ENCODE peak calls at places on chromosomes 7 and 10, in eight cellular contexts. T is heart left ventricle, V is IMR-90, L is transverse colon, B is endothelial cell of umbilical vein, S is ovary, M is suprapubic skin, Q is tibial nerve. I is an unnamed sample.

GRCh38 chr10:32256613-32257437 is 90.1 kb downstream of the EPC1 start:
- DNase-seq in T (peak; percentile 55), V (peak; percentile 37), L (peak; percentile 76), B (peak; percentile 79), S (peak; percentile 77), M (no peak), Q (peak; percentile 58), I (peak; percentile 54)

GRCh38 chr7:105402221-105403095 is 13.7 kb upstream of the SRPK2 start:
- DNase-seq in T (no peak), V (peak; percentile 55), L (no peak), B (no peak), S (no peak), M (no peak), Q (no peak), I (no peak)

GRCh38 chr10:4826788-4827324 is 849 bp downstream of the AKR1E2 start:
- DNase-seq in T (no peak), V (no peak), L (no peak), B (no peak), S (no peak), M (no peak), Q (no peak), I (no peak)

GRCh38 chr10:71753091-71753959 is 20.0 kb downstream of the VSIR start:
- DNase-seq in T (peak; percentile 68), V (no peak), L (peak; percentile 59), B (no peak), S (no peak), M (no peak), Q (no peak), I (no peak)

GRCh38 chr7:149456770-149457421 is 4.0 kb downstream of the ZNF777 start:
- DNase-seq in T (no peak), V (peak; percentile 20), L (no peak), B (no peak), S (no peak), M (no peak), Q (no peak), I (no peak)

GRCh38 chr10:93290661-93291354 is 191.3 kb downstream of the MYOF start:
- DNase-seq in T (no peak), V (no peak), L (no peak), B (no peak), S (no peak), M (no peak), Q (no peak), I (no peak)

GRCh38 chr7:107232568-107233090 is 63.8 kb downstream of the HBP1 start:
- DNase-seq in T (no peak), V (peak; percentile 62), L (no peak), B (no peak), S (no peak), M (no peak), Q (no peak), I (no peak)

GRCh38 chr10:43970018-43970698 is 321.5 kb upstream of the ZNF32 start:
- DNase-seq in T (no peak), V (no peak), L (no peak), B (no peak), S (no peak), M (no peak), Q (no peak), I (no peak)

GRCh38 chr10:121088524-121088923 is 237.4 kb downstream of the WDR11 start:
- DNase-seq in T (no peak), V (no peak), L (peak; percentile 37), B (no peak), S (peak; percentile 54), M (no peak), Q (no peak), I (no peak)

GRCh38 chr7:2281556-2281955 is 32.7 kb downstream of the SNX8 start:
- DNase-seq in T (no peak), V (peak; percentile 55), L (no peak), B (peak; percentile 40), S (peak; percentile 67), M (no peak), Q (no peak), I (no peak)

GRCh38 chr7:141355057-141355456 is 196.2 kb upstream of the AGK start:
- DNase-seq in T (no peak), V (no peak), L (no peak), B (peak; percentile 87), S (no peak), M (no peak), Q (no peak), I (no peak)

GRCh38 chr10:118310822-118311221 is 31.3 kb downstream of the FAM204A start:
- DNase-seq in T (no peak), V (peak; percentile 48), L (no peak), B (no peak), S (no peak), M (no peak), Q (no peak), I (no peak)

GRCh38 chr7:64035388-64035787 is 9.8 kb upstream of the ZNF727 start:
- DNase-seq in T (no peak), V (no peak), L (no peak), B (no peak), S (no peak), M (no peak), Q (no peak), I (no peak)

GRCh38 chr10:22690614-22691431 is 23.6 kb downstream of the PIP4K2A start:
- DNase-seq in T (no peak), V (peak; percentile 28), L (no peak), B (no peak), S (no peak), M (no peak), Q (no peak), I (no peak)

GRCh38 chr7:140053812-140054539 is 8.8 kb downstream of the PARP12 start:
- DNase-seq in T (no peak), V (no peak), L (no peak), B (no peak), S (no peak), M (no peak), Q (no peak), I (no peak)

GRCh38 chr7:135428011-135428410 is 81.9 kb downstream of the CNOT4 start:
- DNase-seq in T (no peak), V (no peak), L (no peak), B (no peak), S (no peak), M (no peak), Q (no peak), I (no peak)

GRCh38 chr7:132398253-132398913 is 177.9 kb downstream of the PLXNA4 start:
- DNase-seq in T (no peak), V (no peak), L (no peak), B (no peak), S (no peak), M (no peak), Q (no peak), I (no peak)

DNA sequence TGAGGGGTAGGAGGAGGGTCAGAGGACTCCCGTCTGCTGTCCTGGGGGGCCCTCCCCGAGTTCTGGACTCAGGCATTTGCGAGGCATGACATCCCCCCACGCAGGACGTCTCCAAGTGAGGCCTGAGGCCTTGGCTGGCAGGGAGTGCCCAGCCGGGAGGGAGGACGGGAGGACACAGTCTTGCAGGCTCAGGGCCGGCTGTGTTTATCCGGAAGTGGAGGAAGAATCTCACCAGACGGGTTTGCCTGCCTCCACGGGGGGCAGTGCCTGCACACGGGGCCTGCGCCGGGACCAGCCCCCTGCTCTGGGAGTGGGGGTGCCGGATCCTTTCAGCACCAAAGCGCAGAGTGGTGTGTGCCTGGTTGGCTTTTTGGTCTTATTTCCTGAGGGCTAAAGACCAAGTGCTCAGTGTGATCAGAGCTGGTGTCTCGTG is 10.9 kb downstream of the PWWP2B start:
- DNase-seq in T (no peak), V (peak; percentile 29), L (peak; percentile 91), B (peak; percentile 49), S (peak; percentile 83), M (no peak), Q (no peak), I (peak; percentile 94)
- TF ChIP-seq POLR2A in T (no peak), V (no peak), L (peak; percentile 76), B (no peak), S (no peak), M (no peak), Q (no peak), I (peak; percentile 64)

DNA sequence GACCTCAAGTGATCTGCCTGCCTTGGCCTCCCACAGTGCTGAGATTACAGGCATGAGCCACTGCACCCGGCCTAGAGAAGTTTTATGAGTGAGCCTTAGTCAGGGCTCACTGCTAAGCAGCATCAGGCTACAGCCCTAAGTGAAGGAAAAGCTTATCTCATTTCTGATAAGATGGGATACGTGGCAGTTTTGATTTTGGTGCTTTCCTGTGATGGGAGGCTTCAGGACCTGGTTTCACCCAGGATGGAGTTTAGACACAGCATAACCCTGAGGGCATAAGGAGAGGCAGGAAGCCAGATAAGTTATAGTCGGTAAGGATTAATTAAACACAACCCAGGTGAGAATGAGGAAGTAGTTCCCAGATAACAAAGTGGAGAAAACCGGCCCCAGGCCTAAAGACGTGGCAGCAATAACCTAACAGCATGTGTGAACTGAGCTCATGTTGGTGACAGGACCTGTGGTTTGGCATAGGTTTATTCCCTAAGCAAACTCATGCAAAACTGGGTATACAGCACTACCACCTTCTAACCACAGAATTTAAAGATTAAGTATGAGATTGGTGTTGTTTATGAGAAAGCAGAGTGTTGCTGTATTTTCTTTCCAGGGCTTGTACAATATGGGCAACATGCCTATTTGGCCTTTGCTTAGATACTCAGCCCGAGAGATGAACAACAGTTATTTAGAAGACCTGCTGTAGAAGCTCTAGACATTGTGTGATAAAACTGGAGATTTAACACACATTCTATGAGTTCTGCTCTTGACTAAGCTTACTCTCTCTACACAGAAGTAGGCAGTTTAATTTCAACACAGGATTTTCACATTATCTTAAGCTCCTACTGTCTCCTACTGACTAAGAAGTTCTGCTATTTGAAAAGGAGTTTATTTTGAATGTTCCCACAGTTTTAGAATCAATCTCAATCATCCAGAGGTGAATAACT is 119.4 kb downstream of the COL28A1 start:
- DNase-seq in T (no peak), V (peak; percentile 45), L (peak; percentile 65), B (no peak), S (no peak), M (no peak), Q (no peak), I (peak; percentile 15)
- H3K27ac ChIP-seq in T (no peak overlapping the region), V (no peak overlapping the region), L (peak overlapping the region; percentile 72), B (no peak overlapping the region), S (no peak overlapping the region), M (no peak overlapping the region), Q (peak overlapping the region; percentile 14), I (no peak overlapping the region)

GRCh38 chr7:81753392-81753791 is 16.5 kb downstream of the HGF start:
- DNase-seq in T (no peak), V (no peak), L (no peak), B (no peak), S (no peak), M (no peak), Q (no peak), I (no peak)
- H3K36me3 ChIP-seq in T (peaks cover 19% of the 10 kb centered on the region), V (peaks cover 37% of the 10 kb centered on the region), L (no peaks in the 10 kb centered on the region), B (no peaks in the 10 kb centered on the region), S (no peaks in the 10 kb centered on the region), M (no peaks in the 10 kb centered on the region), Q (peaks cover 15% of the 10 kb centered on the region), I (no peaks in the 10 kb centered on the region)

GRCh38 chr7:120400806-120401455 is 128.0 kb downstream of the KCND2 start:
- DNase-seq in T (no peak), V (no peak), L (no peak), B (no peak), S (no peak), M (no peak), Q (no peak), I (no peak)
- TF ChIP-seq POLR2A in T (no peak), V (no peak), L (no peak), B (no peak), S (no peak), M (no peak), Q (no peak), I (no peak)

I was measured in prostate gland.